ENCODE peak calls at places on chromosomes 12 and 14, in four cellular contexts. One of them, this sample, is unnamed.

GRCh38 chr12:116299548-116300150 is 22.2 kb upstream of the MED13L start:
- DNase-seq in left ventricle myocardium inferior: no peak
- DNase-seq in A549: no peak
- DNase-seq in foreskin fibroblast: peak; percentile 37
- DNase-seq in this sample: peak; percentile 47

GRCh38 chr12:56601503-56601902 is 28.6 kb downstream of the BAZ2A start:
- DNase-seq in A549: peak; percentile 43
- DNase-seq in left ventricle myocardium inferior: no peak
- DNase-seq in foreskin fibroblast: no peak
- DNase-seq in this sample: no peak

GRCh38 chr12:4828176-4828575 is 81.5 kb upstream of the KCNA1 start:
- DNase-seq in A549: no peak
- DNase-seq in foreskin fibroblast: no peak
- DNase-seq in left ventricle myocardium inferior: no peak
- DNase-seq in this sample: no peak

GRCh38 chr12:124386059-124386458 is 91.2 kb downstream of the RFLNA start:
- DNase-seq in foreskin fibroblast: no peak
- DNase-seq in left ventricle myocardium inferior: peak; percentile 76
- DNase-seq in A549: peak; percentile 64
- DNase-seq in this sample: peak; percentile 49

GRCh38 chr14:34364201-34364600 is 97.8 kb downstream of the SPTSSA start:
- DNase-seq in left ventricle myocardium inferior: no peak
- DNase-seq in A549: no peak
- DNase-seq in foreskin fibroblast: no peak
- DNase-seq in this sample: no peak

GRCh38 chr14:77151918-77152588 is 10.5 kb upstream of the ZDHHC22 start:
- DNase-seq in foreskin fibroblast: peak; percentile 39
- DNase-seq in left ventricle myocardium inferior: no peak
- DNase-seq in A549: peak; percentile 42
- DNase-seq in this sample: no peak

GRCh38 chr12:124005736-124006581 is 32.9 kb downstream of the ZNF664 start:
- DNase-seq in A549: no peak
- DNase-seq in left ventricle myocardium inferior: no peak
- DNase-seq in foreskin fibroblast: no peak
- DNase-seq in this sample: no peak

GRCh38 chr14:100639280-100639679 is 52.1 kb upstream of the BEGAIN start:
- DNase-seq in foreskin fibroblast: no peak
- DNase-seq in left ventricle myocardium inferior: no peak
- DNase-seq in A549: no peak
- DNase-seq in this sample: no peak

GRCh38 chr12:96719671-96720362 is 187.2 kb upstream of the NEDD1 start:
- DNase-seq in foreskin fibroblast: peak; percentile 19
- DNase-seq in left ventricle myocardium inferior: no peak
- DNase-seq in A549: no peak
- DNase-seq in this sample: peak; percentile 64

GRCh38 chr12:114681149-114681849 is 2.7 kb downstream of the TBX3 start:
- DNase-seq in foreskin fibroblast: peak; percentile 41
- DNase-seq in A549: no peak
- DNase-seq in left ventricle myocardium inferior: no peak
- DNase-seq in this sample: peak; percentile 65

GRCh38 chr14:23066855-23067744 is 9.8 kb upstream of the CDH24 start:
- DNase-seq in A549: no peak
- DNase-seq in foreskin fibroblast: no peak
- DNase-seq in left ventricle myocardium inferior: no peak
- DNase-seq in this sample: no peak

GRCh38 chr12:130449291-130449690 is 111.6 kb downstream of the PIWIL1 start:
- DNase-seq in A549: no peak
- DNase-seq in left ventricle myocardium inferior: no peak
- DNase-seq in foreskin fibroblast: no peak
- DNase-seq in this sample: no peak

GRCh38 chr12:1847411-1847810 is 27.0 kb downstream of the LRTM2 start:
- DNase-seq in A549: no peak
- DNase-seq in left ventricle myocardium inferior: no peak
- DNase-seq in foreskin fibroblast: no peak
- DNase-seq in this sample: no peak

GRCh38 chr12:111270773-111271172 is 98.1 kb downstream of the PHETA1 start:
- DNase-seq in A549: no peak
- DNase-seq in left ventricle myocardium inferior: no peak
- DNase-seq in foreskin fibroblast: peak; percentile 46
- DNase-seq in this sample: no peak

GRCh38 chr14:44369401-44370123 is 137.5 kb downstream of the FSCB start:
- DNase-seq in foreskin fibroblast: no peak
- DNase-seq in left ventricle myocardium inferior: no peak
- DNase-seq in A549: no peak
- DNase-seq in this sample: no peak

GRCh38 chr12:119180380-119181040 is 1.8 kb downstream of the HSPB8 start:
- DNase-seq in left ventricle myocardium inferior: no peak
- DNase-seq in foreskin fibroblast: peak; percentile 15
- DNase-seq in A549: peak; percentile 31
- DNase-seq in this sample: peak; percentile 43

GRCh38 chr12:96710127-96710745 is 196.8 kb upstream of the NEDD1 start:
- DNase-seq in left ventricle myocardium inferior: no peak
- DNase-seq in foreskin fibroblast: no peak
- DNase-seq in A549: peak; percentile 31
- DNase-seq in this sample: no peak

GRCh38 chr14:65470404-65470880 is 57.9 kb downstream of the FUT8 start:
- DNase-seq in A549: no peak
- DNase-seq in foreskin fibroblast: no peak
- DNase-seq in left ventricle myocardium inferior: no peak
- DNase-seq in this sample: no peak

GRCh38 chr12:96810477-96810876 is 96.6 kb upstream of the NEDD1 start:
- DNase-seq in foreskin fibroblast: no peak
- DNase-seq in A549: peak; percentile 20
- DNase-seq in left ventricle myocardium inferior: no peak
- DNase-seq in this sample: peak; percentile 19

GRCh38 chr12:130881548-130881947 is 9.7 kb downstream of the RAN start:
- DNase-seq in left ventricle myocardium inferior: no peak
- DNase-seq in A549: no peak
- DNase-seq in foreskin fibroblast: no peak
- DNase-seq in this sample: no peak

GRCh38 chr14:100104523-100105300 is 39.5 kb downstream of the EVL start:
- DNase-seq in foreskin fibroblast: peak; percentile 70
- DNase-seq in left ventricle myocardium inferior: no peak
- DNase-seq in A549: no peak
- DNase-seq in this sample: peak; percentile 76

GRCh38 chr12:128801879-128802391 is 21.8 kb downstream of the SLC15A4 start:
- DNase-seq in A549: no peak
- DNase-seq in left ventricle myocardium inferior: no peak
- DNase-seq in foreskin fibroblast: peak; percentile 59
- DNase-seq in this sample: peak; percentile 49

GRCh38 chr12:4960547-4960946 is 50.8 kb downstream of the KCNA1 start:
- DNase-seq in A549: no peak
- DNase-seq in foreskin fibroblast: no peak
- DNase-seq in left ventricle myocardium inferior: no peak
- DNase-seq in this sample: no peak

GRCh38 chr14:70292716-70293115 is 66.8 kb downstream of the COX16 start:
- DNase-seq in left ventricle myocardium inferior: no peak
- DNase-seq in A549: no peak
- DNase-seq in foreskin fibroblast: no peak
- DNase-seq in this sample: no peak

GRCh38 chr14:87489196-87489819 is 503.7 kb downstream of the GALC start:
- DNase-seq in foreskin fibroblast: peak; percentile 16
- DNase-seq in left ventricle myocardium inferior: no peak
- DNase-seq in A549: no peak
- DNase-seq in this sample: no peak

GRCh38 chr12:89469361-89469760 is 55.2 kb downstream of the GALNT4 start:
- DNase-seq in A549: no peak
- DNase-seq in left ventricle myocardium inferior: no peak
- DNase-seq in foreskin fibroblast: peak; percentile 77
- DNase-seq in this sample: peak; percentile 73

GRCh38 chr12:1630081-1630826 is 1.2 kb downstream of the WNT5B start:
- DNase-seq in left ventricle myocardium inferior: peak; percentile 63
- DNase-seq in A549: peak; percentile 58
- DNase-seq in foreskin fibroblast: peak; percentile 71
- DNase-seq in this sample: peak; percentile 25

GRCh38 chr12:48997719-48998496 is 1.3 kb downstream of the DDN start:
- DNase-seq in left ventricle myocardium inferior: no peak
- DNase-seq in A549: peak; percentile 55
- DNase-seq in foreskin fibroblast: peak; percentile 37
- DNase-seq in this sample: no peak

GRCh38 chr14:78683206-78683605 is 513.0 kb downstream of the NRXN3 start:
- DNase-seq in left ventricle myocardium inferior: no peak
- DNase-seq in foreskin fibroblast: no peak
- DNase-seq in A549: no peak
- DNase-seq in this sample: no peak

GRCh38 chr14:81655423-81656314 is 122.0 kb upstream of the SEL1L start:
- DNase-seq in foreskin fibroblast: no peak
- DNase-seq in A549: peak; percentile 15
- DNase-seq in left ventricle myocardium inferior: no peak
- DNase-seq in this sample: no peak

GRCh38 chr12:19643635-19644034 is 204.3 kb downstream of the AEBP2 start:
- DNase-seq in foreskin fibroblast: peak; percentile 69
- DNase-seq in left ventricle myocardium inferior: no peak
- DNase-seq in A549: peak; percentile 69
- DNase-seq in this sample: peak; percentile 61

GRCh38 chr12:724194-724855 is 28.1 kb upstream of the WNK1 start:
- DNase-seq in A549: peak; percentile 25
- DNase-seq in left ventricle myocardium inferior: no peak
- DNase-seq in foreskin fibroblast: peak; percentile 22
- DNase-seq in this sample: peak; percentile 18

GRCh38 chr12:104721065-104721458 is 237.0 kb downstream of the SLC41A2 start:
- DNase-seq in foreskin fibroblast: no peak
- DNase-seq in left ventricle myocardium inferior: no peak
- DNase-seq in A549: no peak
- DNase-seq in this sample: no peak
- H3K4me3 ChIP-seq in foreskin fibroblast: no peak overlapping the region
- H3K4me3 ChIP-seq in left ventricle myocardium inferior: peak overlapping the region; percentile 56
- H3K4me3 ChIP-seq in A549: no peak overlapping the region
- H3K4me3 ChIP-seq in this sample: no peak overlapping the region

DNA sequence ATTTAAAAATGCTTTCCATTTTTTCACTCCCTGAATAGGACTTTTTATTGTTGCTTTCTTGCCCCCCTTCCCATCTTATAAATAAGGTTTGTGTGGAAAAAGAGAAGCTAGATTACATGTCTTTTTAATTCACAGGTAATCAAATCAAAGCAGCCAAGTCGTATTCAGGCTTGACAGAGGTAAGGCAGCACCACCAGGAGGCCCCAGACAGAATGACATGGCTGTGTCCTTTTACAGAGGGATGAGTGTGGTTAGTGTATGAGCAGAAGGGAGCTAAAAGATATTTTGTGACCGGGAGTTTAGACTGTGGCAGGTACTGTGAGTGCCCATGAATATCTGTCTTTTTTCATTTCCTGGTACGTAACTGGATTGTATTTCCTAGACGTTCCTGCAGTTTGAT is 596.1 kb downstream of the ETNK1 start:
- DNase-seq in left ventricle myocardium inferior: no peak
- DNase-seq in A549: no peak
- DNase-seq in foreskin fibroblast: no peak
- DNase-seq in this sample: no peak
- TF ChIP-seq CTCF in left ventricle myocardium inferior: peak; percentile 40
- TF ChIP-seq CTCF in A549: no peak
- TF ChIP-seq CTCF in foreskin fibroblast: no peak
- TF ChIP-seq CTCF in this sample: peak; percentile 38

DNA sequence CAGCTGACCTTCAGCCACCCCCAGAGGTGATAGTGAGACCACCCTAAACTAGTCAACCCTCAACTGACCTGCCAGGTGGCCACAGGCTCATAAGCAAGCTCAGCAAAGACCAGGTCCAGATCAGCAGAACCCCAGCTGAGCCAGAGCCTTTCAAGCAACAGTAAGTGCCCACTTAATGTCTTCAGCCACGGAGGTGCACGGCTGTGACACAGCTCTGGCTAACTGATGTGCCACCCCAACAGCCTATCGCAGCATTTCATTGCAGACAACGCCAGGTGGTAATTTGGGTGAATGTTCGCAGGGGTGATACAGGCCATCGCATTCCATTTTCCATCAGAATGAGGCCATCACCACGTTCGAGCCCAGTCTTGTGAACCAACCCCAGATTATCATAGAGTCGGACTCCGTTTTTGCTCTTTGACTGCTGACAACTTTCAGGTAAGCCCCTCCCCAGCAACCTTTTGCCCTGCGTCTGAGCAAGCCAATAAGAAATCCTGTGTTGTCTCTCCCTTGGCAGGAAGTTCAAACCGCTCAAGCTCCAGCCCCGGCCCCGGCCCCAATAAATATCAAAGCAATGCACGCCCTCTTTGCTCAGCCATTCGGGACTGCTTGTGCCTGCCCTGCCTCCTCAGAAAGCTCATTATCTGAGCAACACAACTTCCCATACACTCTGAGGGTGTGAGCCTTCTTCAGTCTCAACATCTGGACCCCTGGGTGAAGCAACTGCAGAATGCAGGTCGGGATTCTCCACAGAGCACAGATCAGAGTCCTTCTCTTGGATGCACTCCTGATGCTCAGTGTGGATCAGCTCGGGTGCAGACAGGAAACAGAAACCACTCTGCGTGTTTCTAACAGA is 44.4 kb downstream of the JAG2 start:
- DNase-seq in A549: no peak
- DNase-seq in foreskin fibroblast: no peak
- DNase-seq in left ventricle myocardium inferior: no peak
- DNase-seq in this sample: no peak
- H3K4me3 ChIP-seq in A549: no peak overlapping the region
- H3K4me3 ChIP-seq in foreskin fibroblast: no peak overlapping the region
- H3K4me3 ChIP-seq in left ventricle myocardium inferior: no peak overlapping the region
- H3K4me3 ChIP-seq in this sample: no peak overlapping the region

DNA sequence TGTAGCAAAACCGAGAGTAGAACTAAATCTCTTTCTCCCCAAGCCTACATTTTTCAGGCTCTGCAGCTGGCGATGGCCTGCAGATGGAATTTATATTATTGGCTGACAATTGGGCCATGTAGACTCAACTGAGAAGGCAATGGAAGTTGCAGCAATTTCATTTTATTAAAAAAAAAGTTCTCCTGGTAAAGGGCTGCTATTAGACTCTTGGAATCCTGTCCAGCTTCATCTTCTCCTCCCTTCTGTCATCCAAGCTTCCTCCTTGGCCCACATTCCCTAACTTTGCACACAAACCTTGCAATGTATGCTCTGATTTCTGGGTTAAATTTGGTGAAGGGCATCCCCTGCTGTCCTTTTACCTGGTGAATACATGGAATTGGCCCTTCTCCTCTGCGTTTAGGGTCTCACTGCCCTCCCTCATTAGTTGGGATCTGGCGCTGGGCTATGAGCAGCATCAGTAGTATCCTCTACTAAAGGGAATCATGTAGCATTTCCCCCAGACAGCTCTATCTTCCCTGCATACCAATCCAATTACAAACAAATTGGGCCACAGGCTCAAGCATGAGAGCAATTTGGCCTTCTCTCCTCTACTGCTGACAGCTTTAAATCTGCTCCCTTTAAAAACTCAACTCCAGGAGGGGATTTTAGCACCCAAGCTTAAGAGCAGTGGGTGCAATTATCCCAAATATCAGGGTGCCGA is 336.9 kb downstream of the BMP4 start:
- DNase-seq in foreskin fibroblast: peak; percentile 72
- DNase-seq in left ventricle myocardium inferior: no peak
- DNase-seq in A549: no peak
- DNase-seq in this sample: peak; percentile 45
- TF ChIP-seq CTCF in foreskin fibroblast: no peak
- TF ChIP-seq CTCF in left ventricle myocardium inferior: no peak
- TF ChIP-seq CTCF in A549: no peak
- TF ChIP-seq CTCF in this sample: no peak

This sample was measured in astrocyte of the spinal cord.